ENCODE peak calls at places on chromosomes 7 and 10, in seven cellular contexts. G is IMR-90, D is transverse colon, M is cardiac muscle cell, C is esophagus muscularis mucosa, F is fibroblast of lung, N is pancreas. E is an unnamed sample.

GRCh38 chr10:91613411-91614253 is 19.2 kb downstream of the PPP1R3C start:
- DNase-seq in G (peak), D (no peak), M (no peak), C (no peak), F (peak), N (no peak), E (no peak)

GRCh38 chr10:101301111-101301731 is 52.7 kb upstream of the BTRC start:
- DNase-seq in G (peak), D (peak), M (peak), C (no peak), F (peak), N (peak), E (peak)

GRCh38 chr7:96303105-96303685 is 18.7 kb downstream of the SLC25A13 start:
- DNase-seq in G (peak), D (peak), M (no peak), C (no peak), F (no peak), N (peak), E (no peak)

GRCh38 chr7:43479042-43479441 is 103.9 kb upstream of the STK17A start:
- DNase-seq in G (no peak), D (no peak), M (no peak), C (peak), F (no peak), N (no peak), E (no peak)

GRCh38 chr7:4325732-4326131 is 356.4 kb upstream of the FOXK1 start:
- DNase-seq in G (no peak), D (no peak), M (no peak), C (no peak), F (no peak), N (no peak), E (no peak)

GRCh38 chr10:6924166-6924565 is 344.1 kb upstream of the PRKCQ start:
- DNase-seq in G (peak), D (no peak), M (no peak), C (no peak), F (peak), N (peak), E (no peak)

GRCh38 chr7:123522061-123522460 is 12.3 kb downstream of the IQUB start:
- DNase-seq in G (no peak), D (no peak), M (no peak), C (no peak), F (no peak), N (no peak), E (no peak)

GRCh38 chr7:69762821-69763352 is 164.6 kb downstream of the AUTS2 start:
- DNase-seq in G (no peak), D (no peak), M (no peak), C (no peak), F (no peak), N (no peak), E (no peak)

GRCh38 chr7:124856299-124856888 is 73.2 kb downstream of the POT1 start:
- DNase-seq in G (peak), D (no peak), M (peak), C (no peak), F (peak), N (no peak), E (no peak)

GRCh38 chr10:125878957-125879835 is 1.9 kb downstream of the DHX32 start:
- DNase-seq in G (peak), D (no peak), M (no peak), C (no peak), F (peak), N (peak), E (no peak)

GRCh38 chr7:1533569-1534329 is 3.2 kb downstream of the MAFK start:
- DNase-seq in G (peak), D (peak), M (peak), C (no peak), F (peak), N (peak), E (no peak)

GRCh38 chr7:153043440-153043839 is 283.9 kb downstream of the ACTR3B start:
- DNase-seq in G (no peak), D (no peak), M (no peak), C (no peak), F (no peak), N (no peak), E (no peak)
- H3K4me3 ChIP-seq in G (no peak), D (no peak), M (no peak), C (no peak), F (no peak), N (no peak), E (no peak)

DNA sequence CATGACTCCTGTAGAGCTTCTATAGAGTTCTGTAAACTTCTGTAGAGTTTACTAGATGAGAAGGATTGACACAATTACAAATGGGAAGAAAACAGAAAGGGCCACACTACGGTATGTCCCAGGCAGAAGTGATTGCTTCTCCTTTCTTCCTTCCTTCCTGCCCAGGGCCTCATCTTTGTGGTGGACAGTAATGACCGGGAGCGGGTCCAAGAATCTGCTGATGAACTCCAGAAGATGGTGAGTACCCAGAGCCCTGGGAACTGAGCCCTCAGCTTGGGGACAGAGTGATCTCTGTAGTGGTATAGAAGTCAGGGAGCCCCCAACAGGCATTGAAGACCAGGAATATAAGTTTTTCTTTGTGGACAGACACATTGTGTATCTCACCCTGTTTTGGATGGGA is 1.7 kb downstream of the ARF5 start:
- DNase-seq in G (no peak), D (no peak), M (no peak), C (no peak), F (no peak), N (no peak), E (no peak)
- H3K27ac ChIP-seq in G (no peak), D (no peak), M (no peak), C (no peak), F (no peak), N (peak), E (no peak)

GRCh38 chr10:79441433-79441832 is 4.0 kb downstream of the ZCCHC24 start:
- DNase-seq in G (no peak), D (no peak), M (no peak), C (no peak), F (no peak), N (no peak), E (no peak)
- H3K4me3 ChIP-seq in G (no peak), D (no peak), M (no peak), C (no peak), F (peak), N (no peak), E (no peak)

GRCh38 chr7:74655324-74655723 is 2.2 kb upstream of the GTF2I start:
- DNase-seq in G (peak), D (no peak), M (no peak), C (no peak), F (no peak), N (no peak), E (no peak)
- H3K27ac ChIP-seq in G (peak), D (no peak), M (peak), C (no peak), F (no peak), N (no peak), E (peak)

DNA sequence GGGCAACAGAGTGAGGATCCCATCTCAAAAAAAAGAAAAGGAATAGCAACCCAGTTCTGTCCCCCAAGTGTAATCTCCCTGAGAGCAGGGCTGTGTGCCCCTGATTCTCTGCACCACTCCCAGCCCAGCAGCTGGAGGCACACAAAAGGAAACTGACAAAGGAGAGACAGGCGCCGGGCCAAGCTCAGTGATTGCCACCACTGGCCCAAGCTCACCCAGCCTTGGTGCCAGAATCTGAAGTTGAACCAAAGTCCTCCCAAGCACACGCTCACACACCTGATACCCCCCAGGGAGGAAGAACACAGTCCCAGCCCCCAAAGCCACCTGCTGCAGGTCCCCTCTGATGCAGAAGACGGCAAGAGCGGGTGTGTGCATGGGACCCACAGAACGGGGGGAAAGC is 50.3 kb downstream of the TNRC18 start:
- DNase-seq in G (no peak), D (no peak), M (no peak), C (no peak), F (no peak), N (no peak), E (no peak)
- H3K4me3 ChIP-seq in G (no peak), D (no peak), M (no peak), C (no peak), F (no peak), N (no peak), E (no peak)

GRCh38 chr10:51788270-51788669 is 88.9 kb upstream of the CSTF2T start:
- DNase-seq in G (no peak), D (no peak), M (no peak), C (no peak), F (no peak), N (no peak), E (no peak)
- H3K27ac ChIP-seq in G (no peak), D (no peak), M (no peak), C (no peak), F (no peak), N (no peak), E (no peak)

GRCh38 chr7:100840470-100841100 is 11.9 kb upstream of the SLC12A9 start:
- DNase-seq in G (no peak), D (no peak), M (no peak), C (no peak), F (no peak), N (no peak), E (no peak)

GRCh38 chr7:100835903-100836811 is 8.8 kb upstream of the EPHB4 start:
- DNase-seq in G (no peak), D (peak), M (no peak), C (no peak), F (no peak), N (no peak), E (no peak)

GRCh38 chr7:100837099-100837836 is 9.9 kb upstream of the EPHB4 start:
- DNase-seq in G (peak), D (peak), M (peak), C (peak), F (peak), N (peak), E (peak)

GRCh38 chr7:100839361-100839760 is 12.0 kb upstream of the EPHB4 start:
- DNase-seq in G (no peak), D (no peak), M (no peak), C (no peak), F (no peak), N (no peak), E (no peak)

GRCh38 chr7:100836812-100837098 is 9.4 kb upstream of the EPHB4 start:
- DNase-seq in G (no peak), D (no peak), M (no peak), C (no peak), F (no peak), N (no peak), E (no peak)
- H3K4me3 ChIP-seq in G (no peak), D (peak), M (peak), C (peak), F (peak), N (no peak), E (peak)

E was measured in right lobe of liver.